ENCODE peak calls at places on chromosomes 1 and 21, in four cellular contexts. Z, B, L and M are unnamed samples.
A peak's percentile ranks its signal among the peaks of the same experiment; 100 is the strongest.

GRCh38 chr1:118116401-118116800 is 68.6 kb downstream of the SPAG17 start:
- DNase-seq in Z (no peak), B (no peak), L (peak; percentile 14), M (no peak)

GRCh38 chr1:55735110-55735509 is 519.9 kb upstream of the USP24 start:
- DNase-seq in Z (no peak), B (no peak), L (no peak), M (no peak)

GRCh38 chr1:68571499-68571898 is 74.6 kb upstream of the DEPDC1 start:
- DNase-seq in Z (no peak), B (no peak), L (peak; percentile 1), M (no peak)

GRCh38 chr1:91924146-91924545 is 25.1 kb upstream of the BRDT start:
- DNase-seq in Z (no peak), B (no peak), L (peak; percentile 86), M (no peak)

GRCh38 chr1:24793762-24794161 is 48.5 kb downstream of the CLIC4 start:
- DNase-seq in Z (no peak), B (no peak), L (peak; percentile 92), M (no peak)

GRCh38 chr1:163144418-163144817 is 58.3 kb downstream of the RGS5 start:
- DNase-seq in Z (no peak), B (no peak), L (no peak), M (no peak)

GRCh38 chr1:246181244-246181643 is 325.8 kb downstream of the SMYD3 start:
- DNase-seq in Z (no peak), B (no peak), L (no peak), M (no peak)

GRCh38 chr1:90964444-90965035 is 57.3 kb downstream of the ZNF644 start:
- DNase-seq in Z (no peak), B (no peak), L (peak; percentile 5), M (peak; percentile 28)

GRCh38 chr21:31282095-31282709 is 61.9 kb downstream of the TIAM1 start:
- DNase-seq in Z (no peak), B (peak; percentile 13), L (peak; percentile 100), M (no peak)

GRCh38 chr21:44582980-44583799 is 2.8 kb upstream of the KRTAP10-5 start:
- DNase-seq in Z (no peak), B (no peak), L (no peak), M (no peak)

GRCh38 chr1:154994269-154994977 is 1.0 kb downstream of the LENEP start:
- DNase-seq in Z (no peak), B (no peak), L (no peak), M (no peak)

GRCh38 chr1:150273310-150273709 is 720 bp downstream of the C1orf54 start:
- DNase-seq in Z (no peak), B (no peak), L (peak; percentile 13), M (no peak)

GRCh38 chr1:27934818-27935549 is at the start of gene SMPDL3B:
- DNase-seq in Z (peak; percentile 97), B (peak; percentile 60), L (peak; percentile 1), M (no peak)

GRCh38 chr1:206729507-206729906 is 41.1 kb upstream of the IL19 start:
- DNase-seq in Z (no peak), B (no peak), L (no peak), M (no peak)

GRCh38 chr21:41477641-41478318 is 30.2 kb downstream of the TMPRSS2 start:
- DNase-seq in Z (peak; percentile 64), B (no peak), L (peak; percentile 18), M (peak; percentile 27)

GRCh38 chr21:39445339-39446269 is at the start of gene LCA5L:
- DNase-seq in Z (peak; percentile 97), B (peak; percentile 70), L (peak; percentile 68), M (peak; percentile 73)

GRCh38 chr1:27513958-27514357 is 24.0 kb upstream of the WASF2 start:
- DNase-seq in Z (peak; percentile 53), B (no peak), L (no peak), M (no peak)

GRCh38 chr1:86753700-86754099 is 49.3 kb downstream of the SH3GLB1 start:
- DNase-seq in Z (peak; percentile 72), B (no peak), L (no peak), M (peak; percentile 41)

GRCh38 chr1:168714012-168714411 is 15.0 kb downstream of the DPT start:
- DNase-seq in Z (no peak), B (no peak), L (no peak), M (no peak)

GRCh38 chr1:177343445-177343844 is 172.7 kb downstream of the BRINP2 start:
- DNase-seq in Z (no peak), B (no peak), L (no peak), M (no peak)

GRCh38 chr1:234608720-234609527 is 1.1 kb downstream of the IRF2BP2 start:
- DNase-seq in Z (peak; percentile 73), B (no peak), L (no peak), M (no peak)
- H3K4me3 ChIP-seq in Z (peak overlapping the region; percentile 92), B (peak overlapping the region; percentile 64), L (peak overlapping the region; percentile 88), M (peak overlapping the region; percentile 70)

DNA sequence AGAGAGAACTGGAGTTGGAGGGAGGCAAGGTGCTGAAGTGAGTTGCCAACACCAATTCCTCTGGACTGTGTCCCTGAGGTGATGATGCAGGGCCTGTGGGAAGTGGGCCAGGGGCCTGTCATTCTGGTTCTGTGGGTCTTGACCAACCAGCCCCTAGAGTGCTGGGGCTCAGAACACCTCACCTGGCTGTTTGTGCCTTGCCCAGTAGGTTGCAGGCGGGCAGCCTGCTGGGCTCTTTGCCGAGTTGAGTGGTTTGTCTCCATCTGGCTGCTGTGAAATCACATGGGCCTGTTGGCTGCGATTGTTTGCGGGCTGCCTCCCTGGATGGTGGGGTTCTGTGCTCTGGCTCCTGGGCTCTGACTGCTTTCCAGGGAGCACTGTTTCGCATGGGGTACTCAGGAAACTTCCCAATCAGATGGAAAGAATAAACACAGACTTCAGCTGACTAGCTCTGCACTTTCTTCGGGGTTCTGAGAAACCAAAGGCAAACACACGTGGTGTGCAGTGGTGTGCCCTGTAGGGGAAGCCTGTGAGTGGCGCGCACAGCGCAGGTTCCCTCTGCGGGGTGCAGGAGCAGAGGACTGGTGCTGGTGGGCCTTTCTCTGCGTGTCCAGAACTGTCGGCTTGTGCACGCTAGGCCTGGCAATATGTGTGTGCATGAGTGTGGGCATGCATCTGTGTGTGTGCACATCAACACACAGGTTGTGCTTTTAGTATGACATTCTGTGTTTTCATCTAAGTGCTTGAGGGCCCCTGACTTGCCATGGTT is 95.1 kb downstream of the RHOU start:
- DNase-seq in Z (peak; percentile 61), B (no peak), L (no peak), M (no peak)
- H3K4me3 ChIP-seq in Z (no peak overlapping the region), B (no peak overlapping the region), L (no peak overlapping the region), M (no peak overlapping the region)

GRCh38 chr1:1435094-1435903 is at the start of gene VWA1:
- DNase-seq in Z (peak; percentile 87), B (no peak), L (peak; percentile 42), M (peak; percentile 25)
- H3K4me3 ChIP-seq in Z (peak within 1 kb of the TSS; percentile 69), B (peak within 1 kb of the TSS; percentile 67), L (peak within 1 kb of the TSS; percentile 33), M (peak within 1 kb of the TSS; percentile 41)

GRCh38 chr1:145706282-145706681 is 886 bp downstream of the PDZK1 start:
- DNase-seq in Z (no peak), B (peak; percentile 55), L (peak; percentile 30), M (no peak)
- H3K4me3 ChIP-seq in Z (peak overlapping the region; percentile 72), B (no peak overlapping the region), L (no peak overlapping the region), M (no peak overlapping the region)

GRCh38 chr1:8569242-8569641 is 248.2 kb downstream of the RERE start:
- DNase-seq in Z (no peak), B (no peak), L (no peak), M (no peak)
- H3K4me3 ChIP-seq in Z (no peak overlapping the region), B (no peak overlapping the region), L (no peak overlapping the region), M (no peak overlapping the region)

DNA sequence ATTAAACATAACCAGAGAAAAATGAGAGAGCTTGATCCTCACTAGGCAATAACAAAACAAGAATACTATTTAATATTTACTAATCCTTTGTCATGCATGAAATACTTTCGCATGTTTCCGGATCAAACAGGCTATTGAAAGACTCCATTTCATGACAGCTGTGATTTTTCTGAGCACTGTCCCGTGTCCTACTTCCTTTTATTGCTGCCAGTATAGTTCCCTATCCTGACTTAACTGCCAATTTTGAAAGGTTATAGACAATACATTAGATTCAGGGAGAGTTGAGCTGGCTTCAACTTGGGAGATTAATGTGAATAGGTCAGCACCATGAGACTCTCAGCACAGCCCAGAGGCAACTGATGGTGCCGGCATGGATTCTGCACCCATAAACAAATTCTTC is 225.8 kb downstream of the VAV3 start:
- DNase-seq in Z (no peak), B (no peak), L (no peak), M (no peak)
- H3K4me3 ChIP-seq in Z (no peak overlapping the region), B (no peak overlapping the region), L (no peak overlapping the region), M (no peak overlapping the region)